ENCODE peak calls at places on chromosome 7, in nine cellular contexts. S, R, K, H, Y, X, D, I and W are unnamed samples.

GRCh38 chr7:22896917-22897316 is 74.3 kb upstream of the TOMM7 start:
- DNase-seq in R (no peak), I (no peak), D (peak; percentile 38), H (no peak), S (no peak), X (no peak), Y (no peak), K (no peak), W (no peak)

GRCh38 chr7:102234801-102235550 is 51.7 kb upstream of the SH2B2 start:
- DNase-seq in X (no peak), Y (no peak), I (no peak), S (no peak), H (no peak), K (no peak), D (no peak), R (no peak), W (no peak)

GRCh38 chr7:63057265-63057664 is 941.4 kb upstream of the ZNF722 start:
- DNase-seq in Y (no peak), X (no peak), R (no peak), S (no peak), I (no peak), K (no peak), D (no peak), H (no peak), W (no peak)

GRCh38 chr7:75916259-75916658 is 1.3 kb downstream of the POR start:
- DNase-seq in X (no peak), R (no peak), D (no peak), Y (no peak), H (no peak), I (no peak), K (no peak), S (no peak), W (no peak)

GRCh38 chr7:97845622-97846203 is 26.5 kb downstream of the ASNS start:
- DNase-seq in K (no peak), Y (no peak), H (no peak), S (no peak), D (peak; percentile 15), I (no peak), R (peak; percentile 13), X (peak; percentile 16), W (peak; percentile 33)

GRCh38 chr7:55641273-55641691 is 69.0 kb upstream of the VOPP1 start:
- DNase-seq in Y (peak; percentile 68), D (peak; percentile 77), H (peak; percentile 33), K (peak; percentile 38), R (peak; percentile 73), X (peak; percentile 92), I (peak; percentile 69), S (peak; percentile 32), W (peak; percentile 80)

GRCh38 chr7:34133983-34134782 is 228.8 kb downstream of the BMPER start:
- DNase-seq in Y (peak; percentile 56), S (no peak), I (no peak), K (no peak), D (peak; percentile 89), H (peak; percentile 18), R (peak; percentile 75), X (peak; percentile 65), W (peak; percentile 36)

GRCh38 chr7:120241973-120242372 is 31.0 kb upstream of the KCND2 start:
- DNase-seq in K (no peak), X (no peak), H (no peak), D (no peak), Y (no peak), I (no peak), R (no peak), S (no peak), W (no peak)

GRCh38 chr7:31192996-31193395 is 140.9 kb downstream of the ADCYAP1R1 start:
- DNase-seq in K (no peak), R (peak; percentile 59), X (peak; percentile 77), S (no peak), I (no peak), Y (peak; percentile 64), D (peak; percentile 86), H (no peak), W (peak; percentile 54)

GRCh38 chr7:55939514-55940123 is 12.1 kb upstream of the MRPS17 start:
- DNase-seq in I (no peak), S (no peak), D (no peak), K (no peak), R (no peak), X (no peak), H (no peak), Y (no peak), W (no peak)

GRCh38 chr7:145212050-145212449 is 376.2 kb upstream of the TPK1 start:
- DNase-seq in K (no peak), I (no peak), D (no peak), S (no peak), H (no peak), R (no peak), X (no peak), Y (no peak), W (no peak)

GRCh38 chr7:26151096-26151495 is 902 bp upstream of the NFE2L3 start:
- DNase-seq in K (no peak), S (no peak), I (no peak), H (no peak), D (no peak), X (no peak), R (no peak), Y (no peak), W (no peak)

GRCh38 chr7:134996097-134996550 is 9.8 kb downstream of the AGBL3 start:
- DNase-seq in R (no peak), H (no peak), S (no peak), K (no peak), X (no peak), I (no peak), D (no peak), Y (no peak), W (peak; percentile 35)

GRCh38 chr7:157152391-157152937 is 13.7 kb downstream of the UBE3C start:
- DNase-seq in I (no peak), D (no peak), Y (no peak), R (no peak), X (no peak), S (no peak), K (no peak), H (no peak), W (no peak)

GRCh38 chr7:155694846-155695245 is 50.4 kb downstream of the RBM33 start:
- DNase-seq in D (no peak), S (no peak), R (no peak), X (no peak), I (no peak), Y (no peak), K (no peak), H (no peak), W (no peak)

GRCh38 chr7:69670701-69671100 is 72.4 kb downstream of the AUTS2 start:
- DNase-seq in X (no peak), K (no peak), Y (no peak), I (no peak), D (no peak), H (no peak), R (no peak), S (no peak), W (no peak)